ENCODE peak calls at places on chromosomes 2 and 18, in four cellular contexts. One of them, this sample, is unnamed.
A peak's percentile ranks its signal among the peaks of the same experiment; 100 is the strongest.

GRCh38 chr18:49725809-49726514 is 87.4 kb downstream of the ACAA2 start:
- DNase-seq in A549: peak; percentile 72
- DNase-seq in T follicular helper cell: no peak
- DNase-seq in NCI-H774: no peak
- DNase-seq in this sample: no peak

GRCh38 chr2:155141418-155141817 is 442.9 kb downstream of the KCNJ3 start:
- DNase-seq in A549: no peak
- DNase-seq in T follicular helper cell: no peak
- DNase-seq in NCI-H774: no peak
- DNase-seq in this sample: no peak

GRCh38 chr18:44885507-44885906 is 204.8 kb downstream of the SETBP1 start:
- DNase-seq in A549: no peak
- DNase-seq in T follicular helper cell: no peak
- DNase-seq in NCI-H774: no peak
- DNase-seq in this sample: no peak

GRCh38 chr18:49322770-49323490 is 137.5 kb downstream of the DYM start:
- DNase-seq in A549: no peak
- DNase-seq in T follicular helper cell: no peak
- DNase-seq in NCI-H774: no peak
- DNase-seq in this sample: no peak

GRCh38 chr2:25521665-25522387 is 151.6 kb downstream of the DTNB start:
- DNase-seq in A549: peak; percentile 76
- DNase-seq in T follicular helper cell: peak; percentile 14
- DNase-seq in NCI-H774: peak; percentile 57
- DNase-seq in this sample: peak; percentile 48

GRCh38 chr2:192604295-192604694 is 409.6 kb upstream of the TMEFF2 start:
- DNase-seq in A549: peak; percentile 25
- DNase-seq in T follicular helper cell: no peak
- DNase-seq in NCI-H774: no peak
- DNase-seq in this sample: no peak

GRCh38 chr2:234257859-234258561 is 207.5 kb downstream of the SPP2 start:
- DNase-seq in A549: peak; percentile 97
- DNase-seq in T follicular helper cell: no peak
- DNase-seq in NCI-H774: no peak
- DNase-seq in this sample: no peak

GRCh38 chr2:218166791-218167190 is at the start of gene CXCR1:
- DNase-seq in A549: no peak
- DNase-seq in T follicular helper cell: peak; percentile 10
- DNase-seq in NCI-H774: no peak
- DNase-seq in this sample: no peak

GRCh38 chr2:236065756-236066155 is 102.4 kb downstream of the GBX2 start:
- DNase-seq in A549: no peak
- DNase-seq in T follicular helper cell: no peak
- DNase-seq in NCI-H774: no peak
- DNase-seq in this sample: no peak

GRCh38 chr2:201118121-201118956 is 2.4 kb downstream of the CFLAR start:
- DNase-seq in A549: peak; percentile 91
- DNase-seq in T follicular helper cell: peak; percentile 77
- DNase-seq in NCI-H774: no peak
- DNase-seq in this sample: peak; percentile 73

GRCh38 chr2:234864518-234864917 is 87.3 kb upstream of the SH3BP4 start:
- DNase-seq in A549: no peak
- DNase-seq in T follicular helper cell: no peak
- DNase-seq in NCI-H774: no peak
- DNase-seq in this sample: no peak

GRCh38 chr2:45922577-45922988 is 271.1 kb downstream of the PRKCE start:
- DNase-seq in A549: no peak
- DNase-seq in T follicular helper cell: no peak
- DNase-seq in NCI-H774: peak; percentile 60
- DNase-seq in this sample: peak; percentile 72

GRCh38 chr2:55918856-55919255 is 4.7 kb downstream of the EFEMP1 start:
- DNase-seq in A549: no peak
- DNase-seq in T follicular helper cell: no peak
- DNase-seq in NCI-H774: no peak
- DNase-seq in this sample: no peak

GRCh38 chr2:239917128-239917956 is 107.8 kb downstream of the NDUFA10 start:
- DNase-seq in A549: peak; percentile 53
- DNase-seq in T follicular helper cell: no peak
- DNase-seq in NCI-H774: no peak
- DNase-seq in this sample: no peak

GRCh38 chr2:11169333-11169732 is 14.1 kb downstream of the SLC66A3 start:
- DNase-seq in A549: no peak
- DNase-seq in T follicular helper cell: no peak
- DNase-seq in NCI-H774: peak; percentile 37
- DNase-seq in this sample: no peak

GRCh38 chr2:159199751-159200465 is 86.6 kb downstream of the WDSUB1 start:
- DNase-seq in A549: no peak
- DNase-seq in T follicular helper cell: no peak
- DNase-seq in NCI-H774: no peak
- DNase-seq in this sample: no peak

GRCh38 chr18:3907955-3908354 is 458.0 kb downstream of the TGIF1 start:
- DNase-seq in A549: no peak
- DNase-seq in T follicular helper cell: no peak
- DNase-seq in NCI-H774: no peak
- DNase-seq in this sample: no peak

GRCh38 chr18:6660334-6660733 is 69.2 kb upstream of the ARHGAP28 start:
- DNase-seq in A549: no peak
- DNase-seq in T follicular helper cell: no peak
- DNase-seq in NCI-H774: no peak
- DNase-seq in this sample: no peak

GRCh38 chr2:24929230-24929629 is 9.2 kb upstream of the ADCY3 start:
- DNase-seq in A549: no peak
- DNase-seq in T follicular helper cell: no peak
- DNase-seq in NCI-H774: no peak
- DNase-seq in this sample: no peak

GRCh38 chr18:54852780-54853675 is 24.8 kb downstream of the RAB27B start:
- DNase-seq in A549: no peak
- DNase-seq in T follicular helper cell: no peak
- DNase-seq in NCI-H774: no peak
- DNase-seq in this sample: no peak

GRCh38 chr2:111120253-111121027 is at the start of gene BCL2L11:
- DNase-seq in A549: peak; percentile 94
- DNase-seq in T follicular helper cell: peak; percentile 75
- DNase-seq in NCI-H774: peak; percentile 94
- DNase-seq in this sample: peak; percentile 87

GRCh38 chr18:3688682-3689081 is 238.7 kb downstream of the TGIF1 start:
- DNase-seq in A549: peak; percentile 83
- DNase-seq in T follicular helper cell: no peak
- DNase-seq in NCI-H774: no peak
- DNase-seq in this sample: no peak

GRCh38 chr2:222038086-222038802 is 260.6 kb downstream of the PAX3 start:
- DNase-seq in A549: no peak
- DNase-seq in T follicular helper cell: no peak
- DNase-seq in NCI-H774: no peak
- DNase-seq in this sample: no peak

GRCh38 chr2:71846669-71847291 is 300.9 kb downstream of the CYP26B1 start:
- DNase-seq in A549: no peak
- DNase-seq in T follicular helper cell: no peak
- DNase-seq in NCI-H774: no peak
- DNase-seq in this sample: no peak

GRCh38 chr18:79935499-79935898 is 16.0 kb downstream of the SLC66A2 start:
- DNase-seq in A549: no peak
- DNase-seq in T follicular helper cell: no peak
- DNase-seq in NCI-H774: no peak
- DNase-seq in this sample: no peak

GRCh38 chr2:188601927-188602326 is 310.3 kb downstream of the GULP1 start:
- DNase-seq in A549: no peak
- DNase-seq in T follicular helper cell: no peak
- DNase-seq in NCI-H774: no peak
- DNase-seq in this sample: no peak

GRCh38 chr2:179129574-179130238 is 79.8 kb upstream of the CCDC141 start:
- DNase-seq in A549: peak; percentile 10
- DNase-seq in T follicular helper cell: no peak
- DNase-seq in NCI-H774: no peak
- DNase-seq in this sample: no peak

GRCh38 chr2:183740241-183740640 is 616.0 kb downstream of the NUP35 start:
- DNase-seq in A549: no peak
- DNase-seq in T follicular helper cell: no peak
- DNase-seq in NCI-H774: no peak
- DNase-seq in this sample: no peak

GRCh38 chr18:58392336-58393000 is 236.4 kb downstream of the ALPK2 start:
- DNase-seq in A549: no peak
- DNase-seq in T follicular helper cell: no peak
- DNase-seq in NCI-H774: no peak
- DNase-seq in this sample: no peak

GRCh38 chr2:169452080-169452479 is 27.2 kb upstream of the BBS5 start:
- DNase-seq in A549: peak; percentile 64
- DNase-seq in T follicular helper cell: no peak
- DNase-seq in NCI-H774: no peak
- DNase-seq in this sample: no peak

GRCh38 chr18:48963555-48964480 is 13.1 kb upstream of the SMAD7 start:
- DNase-seq in A549: no peak
- DNase-seq in T follicular helper cell: no peak
- DNase-seq in NCI-H774: no peak
- DNase-seq in this sample: no peak

GRCh38 chr18:59051470-59052165 is 88.1 kb upstream of the SEC11C start:
- DNase-seq in A549: no peak
- DNase-seq in T follicular helper cell: no peak
- DNase-seq in NCI-H774: no peak
- DNase-seq in this sample: no peak

GRCh38 chr18:42828881-42829280 is 286.6 kb downstream of the RIT2 start:
- DNase-seq in A549: no peak
- DNase-seq in T follicular helper cell: no peak
- DNase-seq in NCI-H774: no peak
- DNase-seq in this sample: no peak

GRCh38 chr2:179020156-179020750 is 29.7 kb downstream of the CCDC141 start:
- DNase-seq in A549: peak; percentile 38
- DNase-seq in T follicular helper cell: no peak
- DNase-seq in NCI-H774: no peak
- DNase-seq in this sample: peak; percentile 78

GRCh38 chr2:55966431-55967118 is 43.0 kb upstream of the EFEMP1 start:
- DNase-seq in A549: peak; percentile 33
- DNase-seq in T follicular helper cell: no peak
- DNase-seq in NCI-H774: no peak
- DNase-seq in this sample: no peak

GRCh38 chr2:217695033-217695520 is 307.7 kb downstream of the TNS1 start:
- DNase-seq in A549: no peak
- DNase-seq in T follicular helper cell: no peak
- DNase-seq in NCI-H774: no peak
- DNase-seq in this sample: no peak

GRCh38 chr2:240786871-240787311 is 33.1 kb downstream of the KIF1A start:
- DNase-seq in A549: no peak
- DNase-seq in T follicular helper cell: no peak
- DNase-seq in NCI-H774: no peak
- DNase-seq in this sample: no peak

GRCh38 chr18:37491526-37491925 is 74.1 kb downstream of the CELF4 start:
- DNase-seq in A549: no peak
- DNase-seq in T follicular helper cell: no peak
- DNase-seq in NCI-H774: no peak
- DNase-seq in this sample: no peak